ENCODE peak calls at places on chromosomes 7 and 10, in nine cellular contexts. W, O, C, Y, U, M, L, T and H are unnamed samples.
A peak's percentile ranks its signal among the peaks of the same experiment; 100 is the strongest.

GRCh38 chr10:56537984-56538383 is 176.9 kb upstream of the ZWINT start:
- DNase-seq in W (no peak), O (no peak), C (no peak), Y (no peak), U (peak; percentile 2), M (no peak), L (no peak), T (no peak), H (no peak)

GRCh38 chr7:510061-510481 is 9.6 kb downstream of the PDGFA start:
- DNase-seq in W (no peak), O (no peak), C (no peak), Y (no peak), U (no peak), M (peak; percentile 5), L (no peak), T (no peak), H (no peak)

GRCh38 chr7:84025332-84025927 is 169.2 kb downstream of the SEMA3A start:
- DNase-seq in W (no peak), O (no peak), C (peak; percentile 25), Y (no peak), U (peak; percentile 93), M (no peak), L (no peak), T (no peak), H (no peak)

GRCh38 chr7:37354661-37355131 is 94.0 kb downstream of the ELMO1 start:
- DNase-seq in W (no peak), O (no peak), C (no peak), Y (peak; percentile 24), U (no peak), M (peak; percentile 40), L (peak; percentile 92), T (no peak), H (peak; percentile 57)

GRCh38 chr10:16832351-16833080 is 15.3 kb upstream of the RSU1 start:
- DNase-seq in W (no peak), O (no peak), C (no peak), Y (no peak), U (peak; percentile 91), M (peak; percentile 76), L (peak; percentile 52), T (peak; percentile 86), H (no peak)

GRCh38 chr7:1638113-1638726 is 31.9 kb upstream of the ELFN1 start:
- DNase-seq in W (no peak), O (no peak), C (no peak), Y (no peak), U (no peak), M (no peak), L (no peak), T (peak; percentile 80), H (no peak)

GRCh38 chr7:43110790-43111362 is 1.6 kb upstream of the HECW1 start:
- DNase-seq in W (no peak), O (no peak), C (no peak), Y (no peak), U (no peak), M (no peak), L (no peak), T (no peak), H (no peak)

GRCh38 chr7:731440-732085 is 4.5 kb upstream of the PRKAR1B start:
- DNase-seq in W (no peak), O (no peak), C (no peak), Y (no peak), U (no peak), M (no peak), L (no peak), T (no peak), H (no peak)

GRCh38 chr10:101818958-101819633 is 852 bp upstream of the OGA start:
- DNase-seq in W (no peak), O (no peak), C (no peak), Y (peak; percentile 28), U (no peak), M (no peak), L (no peak), T (no peak), H (no peak)

GRCh38 chr7:55157347-55158105 is 138.7 kb downstream of the EGFR start:
- DNase-seq in W (no peak), O (no peak), C (no peak), Y (no peak), U (no peak), M (no peak), L (no peak), T (no peak), H (no peak)

GRCh38 chr10:49500420-49500819 is 38.5 kb downstream of the ERCC6 start:
- DNase-seq in W (no peak), O (no peak), C (no peak), Y (no peak), U (no peak), M (peak; percentile 45), L (no peak), T (no peak), H (no peak)

GRCh38 chr10:27426948-27427467 is 77.1 kb upstream of the RAB18 start:
- DNase-seq in W (no peak), O (no peak), C (no peak), Y (no peak), U (no peak), M (no peak), L (no peak), T (no peak), H (no peak)

GRCh38 chr7:106936236-106936635 is 71.2 kb downstream of the PIK3CG start:
- DNase-seq in W (no peak), O (no peak), C (no peak), Y (no peak), U (no peak), M (no peak), L (no peak), T (no peak), H (no peak)

GRCh38 chr7:117212969-117213877 is 109.6 kb downstream of the WNT2 start:
- DNase-seq in W (peak; percentile 47), O (no peak), C (peak; percentile 38), Y (peak; percentile 73), U (peak; percentile 57), M (peak; percentile 68), L (peak; percentile 57), T (peak; percentile 87), H (no peak)

GRCh38 chr7:159103382-159104187 is 41.1 kb downstream of the VIPR2 start:
- DNase-seq in W (no peak), O (no peak), C (no peak), Y (peak; percentile 3), U (no peak), M (peak; percentile 2), L (peak; percentile 13), T (no peak), H (no peak)

GRCh38 chr10:133614830-133615580 is 11.6 kb downstream of the FRG2B start:
- DNase-seq in W (no peak), O (no peak), C (no peak), Y (no peak), U (no peak), M (peak; percentile 85), L (no peak), T (no peak), H (no peak)

GRCh38 chr7:137591444-137591843 is 247.9 kb upstream of the PTN start:
- DNase-seq in W (no peak), O (no peak), C (no peak), Y (no peak), U (peak; percentile 48), M (no peak), L (no peak), T (no peak), H (no peak)

GRCh38 chr7:158075633-158076001 is 512.0 kb downstream of the PTPRN2 start:
- DNase-seq in W (no peak), O (no peak), C (no peak), Y (no peak), U (no peak), M (peak; percentile 3), L (no peak), T (no peak), H (no peak)

GRCh38 chr7:133551471-133551870 is 298.6 kb downstream of the EXOC4 start:
- DNase-seq in W (no peak), O (no peak), C (no peak), Y (no peak), U (no peak), M (no peak), L (no peak), T (no peak), H (no peak)

GRCh38 chr10:114551310-114551972 is 106.6 kb downstream of the ABLIM1 start:
- DNase-seq in W (no peak), O (no peak), C (no peak), Y (no peak), U (no peak), M (peak; percentile 85), L (peak; percentile 62), T (no peak), H (no peak)

DNA sequence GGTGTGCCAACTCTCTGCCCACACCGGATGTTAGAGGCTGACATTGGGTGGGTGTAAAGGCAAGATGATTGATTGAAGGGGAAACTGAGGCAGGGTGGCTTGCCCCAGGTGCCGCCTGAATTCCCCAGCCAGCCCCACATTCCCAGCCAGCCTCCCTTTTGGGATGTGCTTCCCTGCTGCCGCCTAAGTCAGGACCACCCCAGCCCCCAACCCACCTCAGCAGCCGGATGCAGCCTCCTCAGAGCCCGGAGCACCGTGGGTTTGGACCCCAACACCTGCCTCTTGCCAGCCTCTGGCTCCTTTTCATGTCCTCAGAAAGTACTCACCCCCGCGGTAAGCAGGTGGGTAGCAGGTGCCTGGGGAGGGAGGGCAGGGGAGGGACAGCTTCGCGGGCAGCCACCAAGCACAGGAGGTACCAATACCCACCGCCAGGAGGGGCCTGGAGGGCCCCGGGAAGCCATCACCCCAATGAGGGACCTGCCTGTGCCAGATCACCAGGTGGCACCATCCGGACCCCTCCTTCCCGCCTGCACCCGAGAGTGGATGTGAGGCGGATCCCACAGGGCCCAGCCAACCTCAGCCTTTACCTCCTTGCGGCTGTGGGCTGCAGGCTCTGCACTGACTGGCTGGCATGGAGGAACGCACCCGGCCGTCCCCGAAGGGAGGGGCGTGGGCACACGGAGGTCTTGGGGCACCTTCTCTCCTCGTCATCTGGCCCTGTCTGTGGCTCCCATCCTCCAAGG is 60.5 kb downstream of the PWWP2B start:
- DNase-seq in W (no peak), O (no peak), C (peak; percentile 76), Y (no peak), U (no peak), M (no peak), L (no peak), T (no peak), H (no peak)
- TF ChIP-seq CTCF in W (no peak), O (no peak), C (peak; percentile 45), Y (no peak), U (no peak), M (peak; percentile 5), L (no peak), T (no peak), H (no peak)

GRCh38 chr7:108498481-108498880 is 27.5 kb downstream of the PNPLA8 start:
- DNase-seq in W (no peak), O (no peak), C (no peak), Y (no peak), U (no peak), M (no peak), L (no peak), T (no peak), H (no peak)
- TF ChIP-seq CTCF in W (no peak), O (no peak), C (no peak), Y (no peak), U (no peak), M (no peak), L (no peak), T (no peak), H (no peak)

GRCh38 chr7:98531717-98532116 is 85.4 kb upstream of the NPTX2 start:
- DNase-seq in W (no peak), O (no peak), C (no peak), Y (no peak), U (no peak), M (no peak), L (no peak), T (no peak), H (no peak)
- TF ChIP-seq CTCF in W (no peak), O (no peak), C (no peak), Y (no peak), U (no peak), M (no peak), L (no peak), T (no peak), H (no peak)

GRCh38 chr10:24723788-24724380 is at the start of gene ARHGAP21:
- DNase-seq in W (peak; percentile 70), O (no peak), C (peak; percentile 53), Y (peak; percentile 40), U (peak; percentile 77), M (peak; percentile 66), L (peak; percentile 76), T (peak; percentile 89), H (peak; percentile 21)
- TF ChIP-seq CTCF in W (no peak), O (no peak), C (no peak), Y (no peak), U (no peak), M (peak; percentile 5), L (no peak), T (no peak), H (no peak)